ENCODE peak calls at places on chromosomes 6 and 20, in eight cellular contexts. N, Q, A, B, L, W, I and Y are unnamed samples.
A peak's percentile ranks its signal among the peaks of the same experiment; 100 is the strongest.

GRCh38 chr6:117481278-117481925 is 1.1 kb upstream of the DCBLD1 start:
- DNase-seq in Q (no peak), I (peak; percentile 20), A (no peak), W (no peak), N (no peak), B (no peak), L (no peak), Y (no peak)

GRCh38 chr6:143098054-143098673 is 37.5 kb downstream of the AIG1 start:
- DNase-seq in N (no peak), A (no peak), I (peak; percentile 26), Q (no peak), B (no peak), W (no peak), L (no peak), Y (no peak)

GRCh38 chr6:35736293-35736894 is 438 bp upstream of the ARMC12 start:
- DNase-seq in L (peak; percentile 67), Q (peak; percentile 81), B (peak; percentile 75), N (peak; percentile 85), I (peak; percentile 79), A (no peak), W (peak; percentile 59), Y (peak; percentile 26)

GRCh38 chr6:129517288-129517687 is 192.7 kb downstream of the ARHGAP18 start:
- DNase-seq in N (no peak), A (no peak), Q (no peak), I (no peak), L (no peak), W (no peak), B (no peak), Y (no peak)

GRCh38 chr6:41682497-41682961 is 44.3 kb downstream of the MDFI start:
- DNase-seq in W (no peak), A (no peak), B (no peak), Q (no peak), L (peak; percentile 30), I (no peak), N (peak; percentile 79), Y (no peak)

GRCh38 chr20:13468166-13468565 is 170.6 kb downstream of the TASP1 start:
- DNase-seq in A (no peak), B (no peak), Q (no peak), W (no peak), L (no peak), I (no peak), N (no peak), Y (no peak)

GRCh38 chr6:3165631-3166534 is 8.5 kb upstream of the TUBB2A start:
- DNase-seq in Q (no peak), L (no peak), A (no peak), N (no peak), B (no peak), W (no peak), I (no peak), Y (peak; percentile 58)

GRCh38 chr20:57601211-57601570 is 19.0 kb downstream of the ZBP1 start:
- DNase-seq in L (no peak), Q (no peak), W (no peak), B (no peak), A (no peak), N (no peak), I (no peak), Y (no peak)

GRCh38 chr6:6614096-6614964 is 25.8 kb downstream of the LY86 start:
- DNase-seq in A (no peak), I (no peak), B (no peak), Q (no peak), N (no peak), W (no peak), L (no peak), Y (no peak)

GRCh38 chr20:58995461-58996225 is 11.4 kb downstream of the CTSZ start:
- DNase-seq in N (no peak), B (peak; percentile 20), Q (no peak), A (no peak), I (no peak), W (no peak), L (no peak), Y (no peak)

GRCh38 chr6:131948692-131949614 is 2.2 kb downstream of the CCN2 start:
- DNase-seq in B (peak; percentile 35), N (no peak), W (no peak), A (peak; percentile 63), Q (no peak), L (no peak), I (no peak), Y (peak; percentile 87)

GRCh38 chr6:136920858-136921520 is 1.1 kb upstream of the SLC35D3 start:
- DNase-seq in B (no peak), I (peak; percentile 38), A (no peak), L (no peak), Q (no peak), N (no peak), W (no peak), Y (no peak)

GRCh38 chr6:133265066-133265465 is 23.9 kb downstream of the EYA4 start:
- DNase-seq in Q (no peak), A (no peak), N (no peak), I (no peak), L (no peak), B (no peak), W (no peak), Y (no peak)

GRCh38 chr20:46400828-46401477 is 5.5 kb downstream of the ELMO2 start:
- DNase-seq in L (no peak), A (peak; percentile 20), W (no peak), N (no peak), I (no peak), B (no peak), Q (no peak), Y (peak; percentile 77)

GRCh38 chr20:24382330-24382729 is 87.1 kb upstream of the SYNDIG1 start:
- DNase-seq in Q (no peak), I (no peak), B (peak; percentile 38), W (no peak), N (no peak), A (no peak), L (no peak), Y (no peak)

GRCh38 chr6:43924222-43924702 is 154.3 kb downstream of the VEGFA start:
- DNase-seq in W (no peak), L (no peak), N (peak; percentile 69), B (no peak), A (no peak), Q (no peak), I (no peak), Y (no peak)

DNA sequence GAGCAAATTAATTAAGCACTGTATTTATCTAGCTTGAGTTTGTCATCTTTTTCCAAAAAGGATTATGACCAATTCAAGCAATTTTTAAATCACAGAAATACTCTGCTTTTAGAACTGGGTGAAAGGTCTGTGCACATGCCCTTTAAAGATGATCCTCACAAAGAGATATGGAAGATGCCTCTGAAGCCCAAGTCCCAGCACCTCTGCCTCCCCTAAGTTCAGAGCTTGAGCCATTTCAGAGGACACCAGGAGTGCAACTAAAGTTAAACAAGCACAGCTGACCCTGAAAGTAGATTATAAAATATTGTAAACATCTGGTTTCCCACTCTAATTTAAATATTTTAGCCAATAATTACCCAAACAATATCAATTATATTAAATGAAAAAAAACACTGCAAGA is 139.5 kb upstream of the BEND6 start:
- DNase-seq in N (no peak), A (no peak), W (no peak), Q (no peak), I (no peak), L (no peak), B (no peak), Y (no peak)
- TF ChIP-seq CTCF in N (no peak), A (no peak), W (no peak), Q (no peak), I (no peak), L (no peak), B (no peak), Y (no peak)

GRCh38 chr6:154980273-154981070 is 14.6 kb upstream of the TIAM2 start:
- DNase-seq in B (no peak), N (no peak), L (no peak), Q (no peak), W (no peak), I (no peak), A (no peak), Y (no peak)

GRCh38 chr6:154969796-154970195 is 25.3 kb upstream of the TIAM2 start:
- DNase-seq in N (no peak), Q (no peak), L (no peak), I (no peak), A (no peak), B (no peak), W (no peak), Y (no peak)

DNA sequence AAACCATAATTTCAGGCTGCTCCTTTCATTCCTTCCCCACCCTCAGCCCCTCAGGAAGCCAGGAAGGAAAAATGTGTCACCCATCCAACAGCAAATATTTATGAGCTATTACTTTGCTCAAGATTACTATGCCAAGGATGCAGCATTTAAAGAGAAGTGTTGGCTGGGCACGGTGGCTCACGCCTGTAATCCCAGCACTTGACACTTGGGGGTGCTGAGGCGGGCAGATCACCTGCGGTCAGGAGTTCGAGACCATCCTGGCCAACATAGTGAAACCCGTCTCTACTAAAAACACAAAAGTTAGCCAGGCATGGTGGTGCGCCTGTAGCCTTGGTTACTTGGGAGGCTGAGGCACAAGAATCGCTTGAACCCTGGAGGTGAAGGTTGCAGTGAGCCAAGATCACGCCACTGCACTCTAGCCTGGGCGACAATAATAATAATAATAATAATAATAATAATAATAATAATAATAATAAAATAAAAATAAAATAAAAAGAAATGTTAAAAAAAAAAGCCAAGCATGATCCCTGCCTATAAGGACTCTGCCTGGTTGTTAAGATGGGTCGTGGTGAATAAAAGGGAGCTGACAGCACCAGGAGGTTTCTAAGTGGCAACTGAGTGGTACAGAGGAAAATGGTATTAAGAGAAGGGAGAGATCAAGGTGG is 20.5 kb upstream of the TIAM2 start:
- DNase-seq in A (no peak), B (no peak), N (no peak), L (no peak), I (no peak), W (no peak), Q (no peak), Y (no peak)
- TF ChIP-seq CTCF in A (no peak), B (no peak), N (no peak), L (no peak), I (no peak), W (no peak), Q (no peak), Y (peak; percentile 40)

GRCh38 chr20:43514062-43514971 is 6.8 kb downstream of the L3MBTL1 start:
- DNase-seq in L (peak; percentile 83), B (peak; percentile 99), I (peak; percentile 97), W (peak; percentile 96), Q (peak; percentile 91), N (peak; percentile 99), A (peak; percentile 83), Y (peak; percentile 96)
- TF ChIP-seq CTCF in L (no peak), B (peak; percentile 33), I (peak; percentile 22), W (no peak), Q (no peak), N (peak; percentile 17), A (peak; percentile 29), Y (peak; percentile 51)

GRCh38 chr6:34126419-34126818 is 19.5 kb downstream of the GRM4 start:
- DNase-seq in N (no peak), Q (no peak), A (no peak), B (no peak), L (no peak), W (no peak), I (no peak), Y (no peak)
- TF ChIP-seq CTCF in N (no peak), Q (no peak), A (no peak), B (no peak), L (no peak), W (no peak), I (no peak), Y (peak; percentile 19)